ENCODE peak calls at places on chromosomes 6 and 20, in four cellular contexts. One of them, this sample, is unnamed.

GRCh38 chr6:157453978-157454377 is 73.0 kb downstream of the ZDHHC14 start:
- DNase-seq in Peyer's patch: no peak
- DNase-seq in stomach: no peak
- DNase-seq in esophagus muscularis mucosa: no peak
- DNase-seq in this sample: no peak

GRCh38 chr6:49550413-49551125 is at the start of gene C6orf141:
- DNase-seq in Peyer's patch: peak
- DNase-seq in stomach: peak
- DNase-seq in esophagus muscularis mucosa: no peak
- DNase-seq in this sample: peak

GRCh38 chr20:63594043-63594561 is 20.1 kb upstream of the HELZ2 start:
- DNase-seq in Peyer's patch: no peak
- DNase-seq in stomach: no peak
- DNase-seq in esophagus muscularis mucosa: no peak
- DNase-seq in this sample: no peak

GRCh38 chr6:18047406-18047805 is 60.0 kb upstream of the KIF13A start:
- DNase-seq in Peyer's patch: no peak
- DNase-seq in stomach: no peak
- DNase-seq in esophagus muscularis mucosa: no peak
- DNase-seq in this sample: no peak

GRCh38 chr6:105981002-105981887 is 104.9 kb upstream of the PRDM1 start:
- DNase-seq in Peyer's patch: peak
- DNase-seq in stomach: no peak
- DNase-seq in esophagus muscularis mucosa: no peak
- DNase-seq in this sample: peak

GRCh38 chr6:157839606-157840005 is 16.6 kb downstream of the SNX9 start:
- DNase-seq in Peyer's patch: no peak
- DNase-seq in stomach: no peak
- DNase-seq in esophagus muscularis mucosa: no peak
- DNase-seq in this sample: no peak

GRCh38 chr6:127186889-127187288 is 68.4 kb downstream of the RSPO3 start:
- DNase-seq in Peyer's patch: peak
- DNase-seq in stomach: peak
- DNase-seq in esophagus muscularis mucosa: no peak
- DNase-seq in this sample: peak

GRCh38 chr20:40966516-40967185 is 62.0 kb upstream of the TOP1 start:
- DNase-seq in Peyer's patch: no peak
- DNase-seq in stomach: peak
- DNase-seq in esophagus muscularis mucosa: peak
- DNase-seq in this sample: no peak

GRCh38 chr20:44785768-44786167 is 24.6 kb downstream of the RIMS4 start:
- DNase-seq in Peyer's patch: no peak
- DNase-seq in stomach: no peak
- DNase-seq in esophagus muscularis mucosa: no peak
- DNase-seq in this sample: no peak

GRCh38 chr6:108876929-108877775 is 28.9 kb downstream of the ARMC2 start:
- DNase-seq in Peyer's patch: no peak
- DNase-seq in stomach: peak
- DNase-seq in esophagus muscularis mucosa: no peak
- DNase-seq in this sample: peak

GRCh38 chr6:8758412-8758811 is 323.1 kb upstream of the SLC35B3 start:
- DNase-seq in Peyer's patch: no peak
- DNase-seq in stomach: no peak
- DNase-seq in esophagus muscularis mucosa: no peak
- DNase-seq in this sample: no peak

GRCh38 chr6:94511502-94512088 is 1065.7 kb upstream of the MANEA start:
- DNase-seq in Peyer's patch: peak
- DNase-seq in stomach: no peak
- DNase-seq in esophagus muscularis mucosa: no peak
- DNase-seq in this sample: no peak

GRCh38 chr6:114558153-114558552 is 215.3 kb upstream of the HS3ST5 start:
- DNase-seq in Peyer's patch: no peak
- DNase-seq in stomach: no peak
- DNase-seq in esophagus muscularis mucosa: no peak
- DNase-seq in this sample: no peak

GRCh38 chr6:35448191-35448590 is 3.9 kb upstream of the FANCE start:
- DNase-seq in Peyer's patch: peak
- DNase-seq in stomach: no peak
- DNase-seq in esophagus muscularis mucosa: no peak
- DNase-seq in this sample: no peak

DNA sequence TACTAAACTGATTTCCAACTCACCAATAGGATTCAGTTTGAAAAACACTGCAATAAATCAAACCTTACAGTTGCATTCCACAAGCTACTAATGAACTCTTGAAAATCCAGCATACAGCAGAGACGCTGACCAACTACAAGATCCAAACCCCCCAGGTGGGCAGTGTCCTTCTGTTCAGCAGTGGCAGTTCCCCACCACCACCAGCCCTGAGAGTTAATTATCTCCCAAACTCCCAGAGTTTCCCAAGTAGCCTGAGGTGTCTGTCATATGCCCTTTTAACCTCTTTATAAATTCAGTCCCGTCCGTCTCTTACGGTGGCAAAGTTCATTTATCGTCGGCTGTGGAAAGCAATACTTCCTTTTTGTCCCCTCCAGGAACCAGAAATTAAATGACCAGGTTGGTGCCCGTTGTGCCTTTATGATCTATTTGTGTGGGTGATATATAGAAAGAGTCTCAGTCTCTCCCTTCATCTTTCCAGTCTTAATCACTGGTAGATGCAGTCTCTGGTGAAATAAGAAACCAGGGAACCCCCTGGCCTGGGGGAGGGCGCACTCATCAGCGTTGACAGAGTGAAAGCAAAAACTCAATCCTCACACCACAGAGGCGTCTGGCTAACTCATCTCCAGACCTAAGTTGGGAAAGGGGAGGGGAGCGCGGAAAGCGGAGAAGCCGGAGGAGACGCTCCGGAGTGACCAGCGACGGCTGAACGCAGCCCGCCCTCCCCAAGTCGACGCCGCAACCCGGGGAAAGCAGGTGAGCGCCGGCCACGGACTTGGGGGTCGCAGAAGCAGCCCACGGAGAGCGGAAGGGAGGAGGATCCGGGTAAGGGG is 717 bp downstream of the MRPL14 start:
- DNase-seq in Peyer's patch: peak
- DNase-seq in stomach: peak
- DNase-seq in esophagus muscularis mucosa: no peak
- DNase-seq in this sample: peak
- TF ChIP-seq POLR2A in Peyer's patch: peak
- TF ChIP-seq POLR2A in stomach: no peak
- TF ChIP-seq POLR2A in esophagus muscularis mucosa: no peak
- TF ChIP-seq POLR2A in this sample: peak

GRCh38 chr20:50439539-50440453 is 70.4 kb upstream of the PTPN1 start:
- DNase-seq in Peyer's patch: no peak
- DNase-seq in stomach: no peak
- DNase-seq in esophagus muscularis mucosa: no peak
- DNase-seq in this sample: no peak
- TF ChIP-seq POLR2A in Peyer's patch: no peak
- TF ChIP-seq POLR2A in stomach: no peak
- TF ChIP-seq POLR2A in esophagus muscularis mucosa: no peak
- TF ChIP-seq POLR2A in this sample: no peak

GRCh38 chr6:165714907-165715306 is 51.9 kb upstream of the PDE10A start:
- DNase-seq in Peyer's patch: no peak
- DNase-seq in stomach: no peak
- DNase-seq in esophagus muscularis mucosa: peak
- DNase-seq in this sample: no peak
- TF ChIP-seq POLR2A in Peyer's patch: no peak
- TF ChIP-seq POLR2A in stomach: no peak
- TF ChIP-seq POLR2A in esophagus muscularis mucosa: no peak
- TF ChIP-seq POLR2A in this sample: no peak

DNA sequence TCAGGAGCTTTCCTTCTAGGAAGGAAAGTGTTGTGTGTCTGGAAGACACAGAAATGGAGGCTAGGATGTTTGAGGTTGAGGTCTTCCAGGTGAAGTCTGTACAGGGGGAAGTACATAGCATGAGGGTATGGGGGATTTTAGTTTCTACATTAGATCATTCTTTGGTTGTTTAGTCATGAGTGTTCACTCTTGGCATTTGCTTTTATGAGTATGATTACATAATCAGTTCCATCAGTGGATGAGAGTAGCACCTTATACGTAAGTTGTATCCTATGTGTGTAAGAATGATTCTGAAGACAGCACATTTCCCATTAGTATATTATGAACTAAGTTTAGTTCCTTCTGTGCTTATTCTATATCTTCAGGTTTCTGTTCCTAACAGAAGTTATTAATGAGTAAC is 1.9 kb downstream of the CDYL start:
- DNase-seq in Peyer's patch: no peak
- DNase-seq in stomach: no peak
- DNase-seq in esophagus muscularis mucosa: no peak
- DNase-seq in this sample: no peak
- TF ChIP-seq POLR2A in Peyer's patch: no peak
- TF ChIP-seq POLR2A in stomach: no peak
- TF ChIP-seq POLR2A in esophagus muscularis mucosa: no peak
- TF ChIP-seq POLR2A in this sample: no peak

This sample was measured in transverse colon.